ENCODE peak calls at places on chromosomes 5 and 9, in eight cellular contexts. B, A, R, Q, L, E, I and K are unnamed samples.

GRCh38 chr5:1527533-1528205 is 3.9 kb upstream of the LPCAT1 start:
- DNase-seq in B (no peak), A (no peak), R (no peak), Q (no peak), L (no peak), E (no peak), I (no peak), K (no peak)

GRCh38 chr9:121769939-121770338 is 118.5 kb downstream of the DAB2IP start:
- DNase-seq in B (no peak), A (no peak), R (no peak), Q (no peak), L (no peak), E (no peak), I (no peak), K (no peak)

GRCh38 chr5:71939452-71939932 is 167.8 kb upstream of the MAP1B start:
- DNase-seq in B (no peak), A (no peak), R (no peak), Q (no peak), L (no peak), E (peak; percentile 62), I (no peak), K (no peak)

GRCh38 chr9:19788614-19789271 is at the start of gene SLC24A2:
- DNase-seq in B (peak; percentile 86), A (peak; percentile 14), R (no peak), Q (no peak), L (no peak), E (peak; percentile 26), I (no peak), K (no peak)

GRCh38 chr5:121805931-121806330 is 45.8 kb upstream of the FTMT start:
- DNase-seq in B (no peak), A (no peak), R (no peak), Q (peak; percentile 83), L (no peak), E (no peak), I (no peak), K (no peak)

GRCh38 chr9:116499986-116500871 is 186.9 kb upstream of the TRIM32 start:
- DNase-seq in B (peak; percentile 80), A (peak; percentile 70), R (no peak), Q (peak; percentile 89), L (no peak), E (peak; percentile 69), I (no peak), K (no peak)

GRCh38 chr9:77883846-77884771 is 147.5 kb downstream of the GNAQ start:
- DNase-seq in B (peak; percentile 37), A (no peak), R (no peak), Q (no peak), L (no peak), E (peak; percentile 26), I (no peak), K (no peak)

GRCh38 chr9:129398101-129398795 is 220.2 kb upstream of the IER5L start:
- DNase-seq in B (no peak), A (no peak), R (no peak), Q (no peak), L (no peak), E (no peak), I (peak; percentile 54), K (no peak)

GRCh38 chr5:56350595-56351170 is 117.6 kb upstream of the ANKRD55 start:
- DNase-seq in B (no peak), A (peak; percentile 93), R (peak; percentile 26), Q (peak; percentile 92), L (no peak), E (no peak), I (no peak), K (no peak)

GRCh38 chr9:137318976-137319375 is 16.9 kb upstream of the NRARP start:
- DNase-seq in B (peak; percentile 80), A (no peak), R (no peak), Q (peak; percentile 74), L (no peak), E (peak; percentile 82), I (no peak), K (no peak)

GRCh38 chr5:127028822-127029457 is 1.4 kb downstream of the MARCHF3 start:
- DNase-seq in B (no peak), A (no peak), R (peak; percentile 73), Q (peak; percentile 73), L (no peak), E (peak; percentile 65), I (no peak), K (no peak)

GRCh38 chr9:89387970-89388867 is 69.9 kb downstream of the SECISBP2 start:
- DNase-seq in B (no peak), A (no peak), R (peak; percentile 36), Q (peak; percentile 81), L (no peak), E (no peak), I (peak; percentile 76), K (no peak)

GRCh38 chr9:35729700-35730485 is 2.1 kb downstream of the TLN1 start:
- DNase-seq in B (peak; percentile 70), A (peak; percentile 80), R (peak; percentile 55), Q (peak; percentile 94), L (peak; percentile 61), E (peak; percentile 20), I (peak; percentile 80), K (no peak)
- H3K4me3 ChIP-seq in B (peak overlapping the region; percentile 35), A (peak overlapping the region; percentile 72), R (peak overlapping the region; percentile 82), Q (peak overlapping the region; percentile 82), L (peak overlapping the region; percentile 67), E (no peak overlapping the region), I (peak overlapping the region; percentile 64), K (no peak overlapping the region)

DNA sequence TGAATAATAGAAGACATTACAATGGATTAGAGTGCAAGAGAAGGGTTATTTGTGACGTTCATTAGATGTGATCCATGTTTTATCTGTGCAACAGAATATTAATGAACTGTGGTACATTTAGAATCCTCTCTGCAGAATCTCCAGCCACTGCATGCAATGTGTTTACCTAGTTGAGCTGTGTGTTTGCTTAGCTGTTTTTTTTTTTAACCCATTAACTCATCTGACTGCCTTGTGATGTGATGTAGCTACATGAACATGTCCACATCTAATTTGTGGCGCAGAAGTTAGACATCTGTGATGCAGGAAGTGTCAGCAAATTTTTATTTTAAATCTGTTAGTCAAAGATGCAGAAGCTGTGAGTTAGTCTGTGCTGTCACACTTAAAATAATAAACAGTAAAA is 236.9 kb downstream of the CD180 start:
- DNase-seq in B (no peak), A (no peak), R (no peak), Q (peak; percentile 64), L (no peak), E (no peak), I (no peak), K (no peak)
- H3K4me3 ChIP-seq in B (no peak overlapping the region), A (no peak overlapping the region), R (no peak overlapping the region), Q (peak overlapping the region; percentile 56), L (no peak overlapping the region), E (no peak overlapping the region), I (peak overlapping the region; percentile 39), K (no peak overlapping the region)

GRCh38 chr5:50967388-50968039 is 301.1 kb downstream of the PARP8 start:
- DNase-seq in B (peak; percentile 58), A (peak; percentile 24), R (peak; percentile 32), Q (peak; percentile 48), L (no peak), E (no peak), I (no peak), K (no peak)

GRCh38 chr5:50966986-50967385 is 300.5 kb downstream of the PARP8 start:
- DNase-seq in B (peak; percentile 32), A (no peak), R (no peak), Q (peak; percentile 51), L (no peak), E (no peak), I (no peak), K (no peak)

GRCh38 chr5:50965621-50966362 is 299.4 kb downstream of the PARP8 start:
- DNase-seq in B (peak; percentile 59), A (no peak), R (no peak), Q (peak; percentile 27), L (no peak), E (no peak), I (no peak), K (no peak)

GRCh38 chr5:50969207-50970145 is 303.0 kb downstream of the PARP8 start:
- DNase-seq in B (peak; percentile 62), A (no peak), R (no peak), Q (peak; percentile 62), L (no peak), E (no peak), I (no peak), K (no peak)

DNA sequence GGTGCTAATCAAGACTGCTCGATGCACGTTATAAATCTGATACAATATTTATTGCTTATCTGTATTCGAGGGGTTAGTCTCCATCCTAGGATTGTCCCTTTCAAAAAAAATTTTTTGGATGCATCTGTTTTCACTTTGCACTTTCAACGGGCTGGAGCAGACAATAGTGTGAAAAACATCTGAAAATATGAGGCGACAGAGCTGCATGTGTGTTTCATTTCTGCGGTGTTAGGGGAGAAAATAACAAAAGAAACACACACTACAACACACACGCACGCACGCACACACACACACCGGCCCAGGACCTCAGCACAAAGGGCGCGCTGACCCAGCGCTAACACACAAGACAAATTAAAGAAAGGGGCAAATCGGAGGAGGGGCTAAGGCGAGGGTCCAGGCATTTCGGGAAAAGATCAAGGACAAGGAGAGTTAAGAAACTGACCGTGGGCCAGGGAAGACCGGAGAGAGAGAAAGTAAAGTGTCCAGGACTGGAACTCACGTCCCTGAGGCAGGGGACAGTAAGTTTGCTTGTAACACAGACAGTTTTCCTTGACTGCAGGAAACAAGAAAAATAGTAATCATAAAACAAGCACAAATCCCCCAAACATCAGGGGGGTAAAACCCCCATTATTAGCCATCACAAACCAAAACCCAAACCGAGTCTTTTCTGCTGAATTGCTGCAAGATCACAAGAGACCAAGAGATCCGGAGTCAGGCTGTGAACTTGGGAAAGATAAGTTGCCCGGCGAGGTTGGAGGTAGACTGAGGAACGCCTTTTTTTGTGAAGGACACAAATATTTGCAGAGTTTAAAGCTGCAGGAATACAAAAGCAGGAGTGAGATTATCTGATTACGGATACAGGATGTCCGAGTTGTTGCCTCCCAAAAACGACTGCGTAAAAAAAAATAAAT is 302.1 kb downstream of the PARP8 start:
- DNase-seq in B (peak; percentile 92), A (no peak), R (no peak), Q (peak; percentile 41), L (no peak), E (no peak), I (no peak), K (no peak)
- H3K4me3 ChIP-seq in B (peak overlapping the region; percentile 50), A (peak overlapping the region; percentile 44), R (peak overlapping the region; percentile 24), Q (no peak overlapping the region), L (no peak overlapping the region), E (no peak overlapping the region), I (peak overlapping the region; percentile 34), K (peak overlapping the region; percentile 30)

DNA sequence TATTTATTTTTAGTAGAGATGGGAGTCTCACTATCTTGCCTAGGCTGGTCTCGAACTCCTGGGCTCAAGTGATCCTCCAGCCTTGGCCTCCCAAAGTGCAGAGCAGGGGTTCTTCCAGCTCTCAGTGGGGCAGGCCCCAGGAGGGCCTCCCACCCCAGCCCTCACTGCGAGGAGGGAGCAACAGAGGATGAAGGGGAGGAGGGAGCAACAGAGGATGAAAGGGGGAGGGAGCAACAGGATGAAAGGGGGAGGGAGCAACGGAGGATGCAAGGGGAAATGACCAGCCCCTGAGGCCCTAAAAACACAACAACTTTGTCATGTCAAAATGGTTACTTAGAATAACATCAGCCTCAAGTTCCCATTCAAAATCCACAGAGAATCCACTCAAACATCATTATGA is 10.0 kb downstream of the TRIM14 start:
- DNase-seq in B (no peak), A (no peak), R (no peak), Q (no peak), L (peak; percentile 35), E (no peak), I (no peak), K (no peak)
- H3K4me3 ChIP-seq in B (no peak overlapping the region), A (no peak overlapping the region), R (no peak overlapping the region), Q (no peak overlapping the region), L (peak overlapping the region; percentile 9), E (no peak overlapping the region), I (no peak overlapping the region), K (no peak overlapping the region)

GRCh38 chr9:128372784-128373183 is 1.6 kb downstream of the URM1 start:
- DNase-seq in B (no peak), A (no peak), R (no peak), Q (peak; percentile 50), L (no peak), E (no peak), I (no peak), K (no peak)
- H3K4me3 ChIP-seq in B (no peak overlapping the region), A (no peak overlapping the region), R (no peak overlapping the region), Q (no peak overlapping the region), L (no peak overlapping the region), E (no peak overlapping the region), I (no peak overlapping the region), K (no peak overlapping the region)